ENCODE peak calls at places on chromosome 7, in nine cellular contexts. F is mammary epithelial cell; A is activated CD4-positive, alpha-beta T cell treated with anti-CD3 and anti-CD28 coated beads, Interleukin-2, amount 50 U/mL, for 48 hours; G is fibroblast of mammary gland; U is GM18507; D is NCI-H2081; K is HS-5; B is T-helper 1 cell; J is GM06990. M is an unnamed sample.

GRCh38 chr7:27546610-27547009 is 116.1 kb downstream of the HIBADH start:
- DNase-seq in F (peak), A (no peak), G (peak), U (no peak), D (no peak), K (no peak), B (no peak), J (no peak), M (no peak)

GRCh38 chr7:140004672-140005071 is 58.1 kb downstream of the PARP12 start:
- DNase-seq in F (no peak), A (no peak), G (no peak), U (no peak), D (no peak), K (no peak), B (no peak), J (no peak), M (no peak)

GRCh38 chr7:137642467-137642866 is 204.3 kb downstream of the DGKI start:
- DNase-seq in F (peak), A (no peak), G (peak), U (no peak), D (no peak), K (no peak), B (no peak), J (no peak), M (no peak)

GRCh38 chr7:47827886-47828285 is 120.4 kb downstream of the PKD1L1 start:
- DNase-seq in F (no peak), A (no peak), G (no peak), U (no peak), D (no peak), K (no peak), B (no peak), J (no peak), M (no peak)

GRCh38 chr7:5636914-5637313 is 144.5 kb downstream of the RNF216 start:
- DNase-seq in F (peak), A (no peak), G (peak), U (no peak), D (no peak), K (peak), B (no peak), J (no peak), M (peak)

GRCh38 chr7:8260871-8261707 is 878 bp downstream of the ICA1 start:
- DNase-seq in F (peak), A (peak), G (no peak), U (no peak), D (peak), K (no peak), B (no peak), J (no peak), M (peak)

GRCh38 chr7:93678185-93678584 is 103.7 kb upstream of the CALCR start:
- DNase-seq in F (no peak), A (no peak), G (no peak), U (no peak), D (no peak), K (no peak), B (no peak), J (no peak), M (no peak)

GRCh38 chr7:39341083-39341482 is 225.1 kb upstream of the YAE1 start:
- DNase-seq in F (no peak), A (no peak), G (no peak), U (no peak), D (no peak), K (no peak), B (no peak), J (no peak), M (no peak)

GRCh38 chr7:135710417-135711138 is 17.4 kb downstream of the SLC13A4 start:
- DNase-seq in F (no peak), A (peak), G (no peak), U (peak), D (no peak), K (no peak), B (no peak), J (no peak), M (no peak)

GRCh38 chr7:158424531-158424930 is 163.1 kb downstream of the PTPRN2 start:
- DNase-seq in F (no peak), A (no peak), G (no peak), U (no peak), D (no peak), K (no peak), B (no peak), J (no peak), M (no peak)

GRCh38 chr7:26348234-26348851 is 56.7 kb downstream of the SNX10 start:
- DNase-seq in F (no peak), A (no peak), G (no peak), U (no peak), D (no peak), K (no peak), B (no peak), J (no peak), M (no peak)

GRCh38 chr7:75913437-75913836 is 1.5 kb upstream of the POR start:
- DNase-seq in F (no peak), A (no peak), G (no peak), U (no peak), D (no peak), K (no peak), B (no peak), J (no peak), M (no peak)

GRCh38 chr7:50449501-50449880 is 659 bp downstream of the FIGNL1 start:
- DNase-seq in F (no peak), A (no peak), G (no peak), U (no peak), D (no peak), K (no peak), B (no peak), J (no peak), M (no peak)

GRCh38 chr7:20816389-20816959 is 29.8 kb upstream of the SP8 start:
- DNase-seq in F (no peak), A (no peak), G (no peak), U (no peak), D (no peak), K (no peak), B (no peak), J (no peak), M (no peak)

GRCh38 chr7:23357190-23358093 is 58.3 kb downstream of the MALSU1 start:
- DNase-seq in F (peak), A (no peak), G (peak), U (no peak), D (no peak), K (no peak), B (no peak), J (peak), M (peak)

GRCh38 chr7:134755422-134756022 is 23.9 kb upstream of the CALD1 start:
- DNase-seq in F (no peak), A (peak), G (peak), U (no peak), D (peak), K (no peak), B (peak), J (no peak), M (peak)

GRCh38 chr7:140159487-140159886 is 17.3 kb downstream of the KDM7A start:
- DNase-seq in F (no peak), A (no peak), G (peak), U (no peak), D (no peak), K (peak), B (no peak), J (no peak), M (no peak)

GRCh38 chr7:29988391-29989256 is 977 bp downstream of the SCRN1 start:
- DNase-seq in F (peak), A (peak), G (peak), U (no peak), D (peak), K (peak), B (no peak), J (peak), M (peak)

GRCh38 chr7:125436220-125436619 is 506.6 kb upstream of the POT1 start:
- DNase-seq in F (peak), A (no peak), G (no peak), U (no peak), D (no peak), K (no peak), B (no peak), J (no peak), M (no peak)

GRCh38 chr7:149209518-149210269 is 14.3 kb downstream of the ZNF282 start:
- DNase-seq in F (peak), A (peak), G (peak), U (no peak), D (peak), K (no peak), B (peak), J (no peak), M (peak)

GRCh38 chr7:134448359-134449229 is 10.3 kb downstream of the AKR1B1 start:
- DNase-seq in F (peak), A (no peak), G (peak), U (no peak), D (no peak), K (no peak), B (no peak), J (no peak), M (no peak)

GRCh38 chr7:50379082-50379481 is 71.1 kb downstream of the FIGNL1 start:
- DNase-seq in F (peak), A (no peak), G (no peak), U (no peak), D (peak), K (no peak), B (no peak), J (no peak), M (peak)

GRCh38 chr7:141053626-141054025 is 20.2 kb upstream of the TMEM178B start:
- DNase-seq in F (no peak), A (peak), G (no peak), U (no peak), D (no peak), K (no peak), B (peak), J (no peak), M (no peak)

GRCh38 chr7:65796205-65796604 is 76.7 kb upstream of the VKORC1L1 start:
- DNase-seq in F (no peak), A (no peak), G (no peak), U (no peak), D (no peak), K (no peak), B (no peak), J (no peak), M (no peak)

GRCh38 chr7:7552199-7552598 is 14.5 kb upstream of the MIOS start:
- DNase-seq in F (no peak), A (no peak), G (no peak), U (no peak), D (no peak), K (no peak), B (no peak), J (no peak), M (no peak)

GRCh38 chr7:35734001-35734483 is 39.1 kb upstream of the HERPUD2 start:
- DNase-seq in F (no peak), A (no peak), G (no peak), U (no peak), D (no peak), K (no peak), B (no peak), J (no peak), M (no peak)

GRCh38 chr7:23216021-23216420 is 30.6 kb upstream of the GPNMB start:
- DNase-seq in F (no peak), A (no peak), G (no peak), U (no peak), D (no peak), K (no peak), B (no peak), J (no peak), M (no peak)

GRCh38 chr7:95772298-95772770 is at the start of gene DYNC1I1:
- DNase-seq in F (peak), A (peak), G (peak), U (peak), D (peak), K (peak), B (no peak), J (peak), M (peak)

GRCh38 chr7:131074043-131074442 is 253.6 kb upstream of the MKLN1 start:
- DNase-seq in F (no peak), A (no peak), G (peak), U (no peak), D (no peak), K (no peak), B (no peak), J (no peak), M (no peak)

GRCh38 chr7:154789404-154789803 is 213.5 kb downstream of the PAXIP1 start:
- DNase-seq in F (no peak), A (no peak), G (no peak), U (no peak), D (no peak), K (no peak), B (no peak), J (no peak), M (no peak)

GRCh38 chr7:129855234-129855673 is 97.5 kb downstream of the UBE2H start:
- DNase-seq in F (no peak), A (no peak), G (peak), U (no peak), D (no peak), K (peak), B (no peak), J (no peak), M (no peak)

GRCh38 chr7:67913604-67914003 is 917.0 kb downstream of the TYW1 start:
- DNase-seq in F (no peak), A (no peak), G (peak), U (no peak), D (no peak), K (no peak), B (no peak), J (no peak), M (no peak)

GRCh38 chr7:44307905-44308740 is 17.3 kb downstream of the CAMK2B start:
- DNase-seq in F (peak), A (no peak), G (no peak), U (no peak), D (no peak), K (no peak), B (no peak), J (no peak), M (no peak)

M was measured in cardiac muscle cell.